ENCODE peak calls at places on chromosomes 11 and 22, in six cellular contexts. One of them, this sample, is unnamed.

GRCh38 chr11:9840460-9841004 is 176.7 kb downstream of the SWAP70 start:
- DNase-seq in brain microvascular endothelial cell: no peak
- DNase-seq in CD8-positive, alpha-beta T cell: no peak
- DNase-seq in left lung: no peak
- DNase-seq in astrocyte of the spinal cord: no peak
- DNase-seq in AG04449: no peak
- DNase-seq in this sample: no peak

GRCh38 chr11:82682003-82682751 is 51.5 kb downstream of the FAM181B start:
- DNase-seq in brain microvascular endothelial cell: peak
- DNase-seq in AG04449: peak
- DNase-seq in astrocyte of the spinal cord: peak
- DNase-seq in CD8-positive, alpha-beta T cell: no peak
- DNase-seq in left lung: no peak
- DNase-seq in this sample: no peak

GRCh38 chr22:46769191-46769675 is 6.8 kb downstream of the TBC1D22A start:
- DNase-seq in brain microvascular endothelial cell: no peak
- DNase-seq in left lung: peak
- DNase-seq in CD8-positive, alpha-beta T cell: no peak
- DNase-seq in astrocyte of the spinal cord: no peak
- DNase-seq in AG04449: no peak
- DNase-seq in this sample: no peak

GRCh38 chr22:19082793-19083192 is 39.4 kb downstream of the DGCR2 start:
- DNase-seq in left lung: no peak
- DNase-seq in astrocyte of the spinal cord: no peak
- DNase-seq in brain microvascular endothelial cell: no peak
- DNase-seq in AG04449: no peak
- DNase-seq in CD8-positive, alpha-beta T cell: no peak
- DNase-seq in this sample: no peak

GRCh38 chr22:19120829-19121630 is 1.2 kb downstream of the DGCR2 start:
- DNase-seq in astrocyte of the spinal cord: peak
- DNase-seq in AG04449: no peak
- DNase-seq in left lung: no peak
- DNase-seq in brain microvascular endothelial cell: peak
- DNase-seq in CD8-positive, alpha-beta T cell: no peak
- DNase-seq in this sample: no peak

GRCh38 chr11:88552377-88553029 is 215.0 kb upstream of the CTSC start:
- DNase-seq in brain microvascular endothelial cell: peak
- DNase-seq in left lung: peak
- DNase-seq in CD8-positive, alpha-beta T cell: no peak
- DNase-seq in AG04449: no peak
- DNase-seq in astrocyte of the spinal cord: no peak
- DNase-seq in this sample: no peak

GRCh38 chr11:95307310-95307709 is 76.3 kb upstream of the SESN3 start:
- DNase-seq in brain microvascular endothelial cell: no peak
- DNase-seq in AG04449: no peak
- DNase-seq in CD8-positive, alpha-beta T cell: no peak
- DNase-seq in left lung: no peak
- DNase-seq in astrocyte of the spinal cord: no peak
- DNase-seq in this sample: no peak

GRCh38 chr11:69546735-69547370 is 65.4 kb downstream of the LINC01488 start:
- DNase-seq in left lung: no peak
- DNase-seq in astrocyte of the spinal cord: no peak
- DNase-seq in AG04449: no peak
- DNase-seq in brain microvascular endothelial cell: no peak
- DNase-seq in CD8-positive, alpha-beta T cell: no peak
- DNase-seq in this sample: no peak

GRCh38 chr11:75240381-75241035 is at the start of gene TPBGL:
- DNase-seq in AG04449: no peak
- DNase-seq in brain microvascular endothelial cell: no peak
- DNase-seq in astrocyte of the spinal cord: no peak
- DNase-seq in CD8-positive, alpha-beta T cell: no peak
- DNase-seq in left lung: no peak
- DNase-seq in this sample: no peak

GRCh38 chr11:69301491-69302401 is 7.8 kb downstream of the MYEOV start:
- DNase-seq in astrocyte of the spinal cord: peak
- DNase-seq in left lung: peak
- DNase-seq in brain microvascular endothelial cell: peak
- DNase-seq in AG04449: no peak
- DNase-seq in CD8-positive, alpha-beta T cell: no peak
- DNase-seq in this sample: no peak

GRCh38 chr11:65134240-65134951 is at the start of gene SYVN1:
- DNase-seq in CD8-positive, alpha-beta T cell: peak
- DNase-seq in astrocyte of the spinal cord: peak
- DNase-seq in left lung: peak
- DNase-seq in brain microvascular endothelial cell: peak
- DNase-seq in AG04449: peak
- DNase-seq in this sample: peak

GRCh38 chr11:35146074-35146521 is 7.1 kb downstream of the CD44 start:
- DNase-seq in CD8-positive, alpha-beta T cell: no peak
- DNase-seq in astrocyte of the spinal cord: no peak
- DNase-seq in brain microvascular endothelial cell: no peak
- DNase-seq in left lung: no peak
- DNase-seq in AG04449: no peak
- DNase-seq in this sample: no peak

GRCh38 chr22:35202376-35202775 is 54.9 kb upstream of the HMGXB4 start:
- DNase-seq in brain microvascular endothelial cell: no peak
- DNase-seq in CD8-positive, alpha-beta T cell: no peak
- DNase-seq in AG04449: no peak
- DNase-seq in left lung: no peak
- DNase-seq in astrocyte of the spinal cord: no peak
- DNase-seq in this sample: no peak

GRCh38 chr11:85627332-85627997 is at the start of gene DLG2:
- DNase-seq in AG04449: no peak
- DNase-seq in astrocyte of the spinal cord: peak
- DNase-seq in brain microvascular endothelial cell: peak
- DNase-seq in left lung: no peak
- DNase-seq in CD8-positive, alpha-beta T cell: no peak
- DNase-seq in this sample: no peak

GRCh38 chr11:123145220-123145619 is 49.8 kb downstream of the CLMP start:
- DNase-seq in astrocyte of the spinal cord: peak
- DNase-seq in CD8-positive, alpha-beta T cell: no peak
- DNase-seq in brain microvascular endothelial cell: peak
- DNase-seq in left lung: no peak
- DNase-seq in AG04449: no peak
- DNase-seq in this sample: peak

GRCh38 chr11:20000393-20001134 is 159.7 kb downstream of the DBX1 start:
- DNase-seq in astrocyte of the spinal cord: no peak
- DNase-seq in CD8-positive, alpha-beta T cell: no peak
- DNase-seq in brain microvascular endothelial cell: no peak
- DNase-seq in left lung: no peak
- DNase-seq in AG04449: no peak
- DNase-seq in this sample: no peak

GRCh38 chr11:63614136-63614664 is at the start of gene PLAAT3:
- DNase-seq in left lung: peak
- DNase-seq in brain microvascular endothelial cell: no peak
- DNase-seq in AG04449: no peak
- DNase-seq in CD8-positive, alpha-beta T cell: no peak
- DNase-seq in astrocyte of the spinal cord: peak
- DNase-seq in this sample: no peak

GRCh38 chr11:1557904-1558831 is 13.9 kb downstream of the DUSP8 start:
- DNase-seq in CD8-positive, alpha-beta T cell: no peak
- DNase-seq in brain microvascular endothelial cell: peak
- DNase-seq in astrocyte of the spinal cord: peak
- DNase-seq in AG04449: peak
- DNase-seq in left lung: peak
- DNase-seq in this sample: peak
- H3K4me3 ChIP-seq in CD8-positive, alpha-beta T cell: no peak
- H3K4me3 ChIP-seq in brain microvascular endothelial cell: no peak
- H3K4me3 ChIP-seq in astrocyte of the spinal cord: no peak
- H3K4me3 ChIP-seq in AG04449: no peak
- H3K4me3 ChIP-seq in left lung: no peak
- H3K4me3 ChIP-seq in this sample: no peak

GRCh38 chr11:43987384-43988039 is 45.1 kb downstream of the C11orf96 start:
- DNase-seq in left lung: peak
- DNase-seq in astrocyte of the spinal cord: peak
- DNase-seq in AG04449: peak
- DNase-seq in brain microvascular endothelial cell: peak
- DNase-seq in CD8-positive, alpha-beta T cell: no peak
- DNase-seq in this sample: peak

GRCh38 chr11:43989162-43989961 is 46.9 kb downstream of the C11orf96 start:
- DNase-seq in astrocyte of the spinal cord: no peak
- DNase-seq in CD8-positive, alpha-beta T cell: no peak
- DNase-seq in left lung: peak
- DNase-seq in AG04449: no peak
- DNase-seq in brain microvascular endothelial cell: no peak
- DNase-seq in this sample: no peak

GRCh38 chr11:43986327-43986726 is 43.9 kb downstream of the C11orf96 start:
- DNase-seq in brain microvascular endothelial cell: no peak
- DNase-seq in left lung: no peak
- DNase-seq in AG04449: no peak
- DNase-seq in CD8-positive, alpha-beta T cell: no peak
- DNase-seq in astrocyte of the spinal cord: no peak
- DNase-seq in this sample: no peak

GRCh38 chr11:43986881-43987280 is 44.4 kb downstream of the C11orf96 start:
- DNase-seq in AG04449: no peak
- DNase-seq in left lung: no peak
- DNase-seq in CD8-positive, alpha-beta T cell: no peak
- DNase-seq in brain microvascular endothelial cell: no peak
- DNase-seq in astrocyte of the spinal cord: no peak
- DNase-seq in this sample: no peak

GRCh38 chr11:43988040-43988793 is 45.8 kb downstream of the C11orf96 start:
- DNase-seq in AG04449: no peak
- DNase-seq in CD8-positive, alpha-beta T cell: no peak
- DNase-seq in brain microvascular endothelial cell: peak
- DNase-seq in astrocyte of the spinal cord: peak
- DNase-seq in left lung: no peak
- DNase-seq in this sample: no peak
- TF ChIP-seq CTCF in AG04449: no peak
- TF ChIP-seq CTCF in CD8-positive, alpha-beta T cell: no peak
- TF ChIP-seq CTCF in brain microvascular endothelial cell: peak
- TF ChIP-seq CTCF in astrocyte of the spinal cord: peak
- TF ChIP-seq CTCF in left lung: no peak
- TF ChIP-seq CTCF in this sample: no peak

DNA sequence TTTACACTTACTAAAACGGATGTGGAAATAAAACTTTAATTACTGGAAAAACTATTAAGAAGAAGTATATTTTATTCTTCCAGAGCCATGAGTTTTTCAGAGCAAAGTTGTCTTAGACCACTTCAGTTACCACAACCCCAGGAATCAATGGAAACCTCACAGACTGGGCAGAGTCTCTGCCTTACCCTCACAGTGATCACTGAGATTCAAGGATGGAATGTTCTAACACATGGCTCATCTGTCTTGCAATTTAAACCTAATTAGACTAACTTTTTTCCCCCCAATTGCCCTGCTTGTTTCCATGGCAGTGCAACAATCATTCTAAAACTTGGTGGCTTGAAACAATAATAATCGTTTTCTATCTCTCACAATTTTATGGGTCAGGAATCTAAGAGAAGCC is 121.0 kb upstream of the SLC5A12 start:
- DNase-seq in AG04449: no peak
- DNase-seq in astrocyte of the spinal cord: peak
- DNase-seq in CD8-positive, alpha-beta T cell: no peak
- DNase-seq in left lung: no peak
- DNase-seq in brain microvascular endothelial cell: no peak
- DNase-seq in this sample: no peak
- H3K4me3 ChIP-seq in AG04449: no peak
- H3K4me3 ChIP-seq in astrocyte of the spinal cord: no peak
- H3K4me3 ChIP-seq in CD8-positive, alpha-beta T cell: no peak
- H3K4me3 ChIP-seq in left lung: no peak
- H3K4me3 ChIP-seq in brain microvascular endothelial cell: no peak
- H3K4me3 ChIP-seq in this sample: no peak

GRCh38 chr11:105579111-105579510 is 30.8 kb upstream of the GRIA4 start:
- DNase-seq in brain microvascular endothelial cell: no peak
- DNase-seq in CD8-positive, alpha-beta T cell: no peak
- DNase-seq in AG04449: no peak
- DNase-seq in left lung: no peak
- DNase-seq in astrocyte of the spinal cord: no peak
- DNase-seq in this sample: no peak

GRCh38 chr11:105573091-105573490 is 36.8 kb upstream of the GRIA4 start:
- DNase-seq in astrocyte of the spinal cord: peak
- DNase-seq in left lung: no peak
- DNase-seq in brain microvascular endothelial cell: peak
- DNase-seq in CD8-positive, alpha-beta T cell: no peak
- DNase-seq in AG04449: no peak
- DNase-seq in this sample: no peak

GRCh38 chr11:105582497-105582896 is 27.4 kb upstream of the GRIA4 start:
- DNase-seq in astrocyte of the spinal cord: no peak
- DNase-seq in AG04449: no peak
- DNase-seq in CD8-positive, alpha-beta T cell: no peak
- DNase-seq in brain microvascular endothelial cell: no peak
- DNase-seq in left lung: no peak
- DNase-seq in this sample: no peak

DNA sequence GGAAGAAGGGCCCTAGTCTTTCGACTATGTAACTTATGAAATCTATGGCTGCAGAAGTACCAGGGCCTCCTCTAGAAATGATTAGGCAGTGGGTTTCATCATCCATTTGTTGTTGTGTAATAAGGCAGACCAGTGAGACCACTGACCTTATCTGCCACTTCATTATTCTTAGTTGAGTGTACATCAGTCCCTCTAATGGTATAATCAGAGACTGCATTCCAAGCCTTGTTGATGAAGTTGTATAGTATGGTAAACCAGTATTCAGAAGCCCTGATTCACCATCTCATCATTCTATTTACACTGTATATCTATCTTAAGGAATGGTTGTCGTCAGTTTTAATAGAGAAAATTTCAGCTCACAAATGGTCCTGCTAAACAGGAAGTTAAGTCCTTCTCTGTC is 32.2 kb upstream of the GRIA4 start:
- DNase-seq in astrocyte of the spinal cord: no peak
- DNase-seq in CD8-positive, alpha-beta T cell: no peak
- DNase-seq in AG04449: no peak
- DNase-seq in left lung: no peak
- DNase-seq in brain microvascular endothelial cell: peak
- DNase-seq in this sample: no peak
- TF ChIP-seq CTCF in astrocyte of the spinal cord: peak
- TF ChIP-seq CTCF in CD8-positive, alpha-beta T cell: no peak
- TF ChIP-seq CTCF in AG04449: no peak
- TF ChIP-seq CTCF in left lung: no peak
- TF ChIP-seq CTCF in brain microvascular endothelial cell: peak
- TF ChIP-seq CTCF in this sample: peak

DNA sequence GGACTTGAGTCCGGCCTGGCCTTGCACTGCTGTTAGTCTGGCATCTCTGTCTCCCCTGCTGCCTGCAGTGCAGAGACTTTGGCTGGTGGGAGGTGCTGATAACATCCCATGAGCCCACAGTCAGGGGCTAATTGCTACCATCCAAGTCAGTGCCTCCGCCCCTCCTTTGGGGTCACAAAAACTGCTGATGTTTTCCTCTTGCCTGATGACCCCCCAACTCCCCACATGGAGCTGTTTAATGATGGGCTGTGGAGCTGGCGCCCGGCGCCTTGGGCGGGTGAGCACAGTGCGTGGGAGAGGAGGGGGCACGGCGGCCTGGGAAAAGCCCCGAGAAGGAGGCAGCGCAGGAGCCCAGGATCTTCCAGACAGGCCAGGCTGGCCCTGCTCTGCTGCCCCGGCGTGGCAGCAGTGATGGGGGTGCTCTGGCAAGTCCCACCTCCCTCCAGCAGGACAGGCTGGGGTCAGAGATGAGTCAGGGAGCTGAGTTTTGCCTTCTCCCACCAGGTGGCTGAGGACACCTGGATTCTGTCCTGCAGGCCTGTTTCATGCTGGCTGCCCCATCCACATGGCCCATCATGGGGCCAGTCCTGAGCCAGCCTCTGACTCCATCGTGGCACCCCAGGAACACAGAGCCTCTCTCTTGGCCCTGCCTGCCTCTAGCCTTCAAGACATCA is 43.8 kb downstream of the NECTIN1 start:
- DNase-seq in AG04449: no peak
- DNase-seq in astrocyte of the spinal cord: no peak
- DNase-seq in CD8-positive, alpha-beta T cell: no peak
- DNase-seq in brain microvascular endothelial cell: no peak
- DNase-seq in left lung: no peak
- DNase-seq in this sample: no peak
- H3K4me3 ChIP-seq in AG04449: no peak
- H3K4me3 ChIP-seq in astrocyte of the spinal cord: no peak
- H3K4me3 ChIP-seq in CD8-positive, alpha-beta T cell: no peak
- H3K4me3 ChIP-seq in brain microvascular endothelial cell: no peak
- H3K4me3 ChIP-seq in left lung: no peak
- H3K4me3 ChIP-seq in this sample: no peak

This sample was measured in retinal pigment epithelial cell.